ENCODE peak calls at places on chromosomes 13 and 19, in eight cellular contexts. One of them, this sample, is unnamed.

GRCh38 chr19:18044825-18045304 is 36.9 kb downstream of the ARRDC2 start:
- DNase-seq in tibial nerve: peak; percentile 58
- DNase-seq in cardiac fibroblast: peak; percentile 71
- DNase-seq in fibroblast of lung: peak; percentile 63
- DNase-seq in H1: no peak
- DNase-seq in neural progenitor cell: peak; percentile 28
- DNase-seq in body of pancreas: peak; percentile 89
- DNase-seq in PC-3: peak; percentile 69
- DNase-seq in this sample: no peak

GRCh38 chr19:6853868-6854267 is 33.5 kb upstream of the ADGRE1 start:
- DNase-seq in neural progenitor cell: no peak
- DNase-seq in H1: no peak
- DNase-seq in tibial nerve: no peak
- DNase-seq in fibroblast of lung: no peak
- DNase-seq in body of pancreas: no peak
- DNase-seq in PC-3: no peak
- DNase-seq in cardiac fibroblast: no peak
- DNase-seq in this sample: no peak

GRCh38 chr13:79282976-79283375 is 123.1 kb downstream of the RBM26 start:
- DNase-seq in body of pancreas: no peak
- DNase-seq in cardiac fibroblast: no peak
- DNase-seq in neural progenitor cell: no peak
- DNase-seq in fibroblast of lung: no peak
- DNase-seq in H1: no peak
- DNase-seq in tibial nerve: no peak
- DNase-seq in PC-3: peak; percentile 51
- DNase-seq in this sample: no peak

GRCh38 chr13:45737571-45738002 is 35.5 kb downstream of the CBY2 start:
- DNase-seq in cardiac fibroblast: no peak
- DNase-seq in PC-3: no peak
- DNase-seq in body of pancreas: no peak
- DNase-seq in fibroblast of lung: no peak
- DNase-seq in neural progenitor cell: no peak
- DNase-seq in H1: no peak
- DNase-seq in tibial nerve: no peak
- DNase-seq in this sample: no peak

GRCh38 chr13:67635754-67636153 is 405.6 kb upstream of the PCDH9 start:
- DNase-seq in body of pancreas: no peak
- DNase-seq in fibroblast of lung: no peak
- DNase-seq in PC-3: peak; percentile 44
- DNase-seq in cardiac fibroblast: no peak
- DNase-seq in neural progenitor cell: no peak
- DNase-seq in tibial nerve: no peak
- DNase-seq in H1: no peak
- DNase-seq in this sample: no peak

GRCh38 chr19:47447470-47448359 is 24.0 kb downstream of the SLC8A2 start:
- DNase-seq in fibroblast of lung: peak; percentile 15
- DNase-seq in body of pancreas: no peak
- DNase-seq in neural progenitor cell: peak; percentile 94
- DNase-seq in cardiac fibroblast: peak; percentile 43
- DNase-seq in H1: peak; percentile 95
- DNase-seq in PC-3: peak; percentile 37
- DNase-seq in tibial nerve: no peak
- DNase-seq in this sample: no peak

GRCh38 chr13:44471686-44472085 is 98.1 kb downstream of the SERP2 start:
- DNase-seq in body of pancreas: no peak
- DNase-seq in H1: no peak
- DNase-seq in cardiac fibroblast: peak; percentile 29
- DNase-seq in tibial nerve: no peak
- DNase-seq in fibroblast of lung: peak; percentile 72
- DNase-seq in PC-3: peak; percentile 62
- DNase-seq in neural progenitor cell: no peak
- DNase-seq in this sample: peak; percentile 7

GRCh38 chr19:16904599-16904998 is 15.8 kb downstream of the F2RL3 start:
- DNase-seq in tibial nerve: no peak
- DNase-seq in cardiac fibroblast: no peak
- DNase-seq in H1: no peak
- DNase-seq in PC-3: no peak
- DNase-seq in fibroblast of lung: no peak
- DNase-seq in body of pancreas: no peak
- DNase-seq in neural progenitor cell: no peak
- DNase-seq in this sample: no peak

GRCh38 chr19:12785431-12786011 is 5.8 kb upstream of the JUNB start:
- DNase-seq in neural progenitor cell: no peak
- DNase-seq in body of pancreas: peak; percentile 65
- DNase-seq in PC-3: no peak
- DNase-seq in tibial nerve: no peak
- DNase-seq in H1: no peak
- DNase-seq in fibroblast of lung: no peak
- DNase-seq in cardiac fibroblast: no peak
- DNase-seq in this sample: no peak

GRCh38 chr13:113834496-113835200 is 29.2 kb downstream of the GAS6 start:
- DNase-seq in fibroblast of lung: no peak
- DNase-seq in body of pancreas: no peak
- DNase-seq in tibial nerve: no peak
- DNase-seq in H1: no peak
- DNase-seq in neural progenitor cell: no peak
- DNase-seq in cardiac fibroblast: no peak
- DNase-seq in PC-3: no peak
- DNase-seq in this sample: no peak

GRCh38 chr13:76385606-76386005 is 500.6 kb downstream of the KCTD12 start:
- DNase-seq in neural progenitor cell: no peak
- DNase-seq in fibroblast of lung: peak; percentile 2
- DNase-seq in tibial nerve: no peak
- DNase-seq in body of pancreas: no peak
- DNase-seq in PC-3: peak; percentile 5
- DNase-seq in H1: no peak
- DNase-seq in cardiac fibroblast: no peak
- DNase-seq in this sample: no peak

GRCh38 chr13:30895773-30896172 is 10.3 kb upstream of the MEDAG start:
- DNase-seq in H1: no peak
- DNase-seq in tibial nerve: peak; percentile 74
- DNase-seq in neural progenitor cell: peak; percentile 22
- DNase-seq in body of pancreas: peak; percentile 55
- DNase-seq in PC-3: no peak
- DNase-seq in fibroblast of lung: peak; percentile 91
- DNase-seq in cardiac fibroblast: peak; percentile 96
- DNase-seq in this sample: peak; percentile 69

DNA sequence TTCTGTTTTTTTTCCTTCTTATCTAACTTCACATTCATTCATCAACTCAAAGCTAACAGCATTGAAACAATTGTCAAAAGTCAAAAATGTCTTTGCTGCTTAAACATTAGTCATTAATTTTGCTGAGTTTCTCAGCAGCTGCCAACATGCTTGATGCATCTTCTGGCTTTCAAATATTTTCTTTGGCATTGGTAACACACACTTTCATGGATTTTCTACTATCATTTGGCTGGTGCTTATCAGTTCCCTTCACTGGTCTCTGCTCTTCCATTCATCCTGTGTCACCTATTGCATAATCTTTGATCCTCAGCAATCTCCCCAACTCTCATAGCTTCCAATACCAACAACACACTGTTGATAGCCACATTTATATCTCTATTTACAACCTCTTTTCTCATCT is 1445.2 kb downstream of the EFNB2 start:
- DNase-seq in fibroblast of lung: peak; percentile 69
- DNase-seq in cardiac fibroblast: peak; percentile 3
- DNase-seq in neural progenitor cell: no peak
- DNase-seq in H1: no peak
- DNase-seq in body of pancreas: no peak
- DNase-seq in tibial nerve: no peak
- DNase-seq in PC-3: no peak
- DNase-seq in this sample: no peak
- H3K4me3 ChIP-seq in fibroblast of lung: no peak overlapping the region
- H3K4me3 ChIP-seq in cardiac fibroblast: no peak overlapping the region
- H3K4me3 ChIP-seq in neural progenitor cell: no peak overlapping the region
- H3K4me3 ChIP-seq in H1: no peak overlapping the region
- H3K4me3 ChIP-seq in body of pancreas: no peak overlapping the region
- H3K4me3 ChIP-seq in tibial nerve: no peak overlapping the region
- H3K4me3 ChIP-seq in PC-3: no peak overlapping the region
- H3K4me3 ChIP-seq in this sample: no peak overlapping the region

GRCh38 chr19:41919948-41920712 is 8.1 kb downstream of the ERFL start:
- DNase-seq in neural progenitor cell: no peak
- DNase-seq in tibial nerve: no peak
- DNase-seq in PC-3: no peak
- DNase-seq in body of pancreas: no peak
- DNase-seq in H1: no peak
- DNase-seq in fibroblast of lung: no peak
- DNase-seq in cardiac fibroblast: no peak
- DNase-seq in this sample: no peak

GRCh38 chr19:41922220-41922576 is 6.1 kb downstream of the ERFL start:
- DNase-seq in neural progenitor cell: no peak
- DNase-seq in cardiac fibroblast: no peak
- DNase-seq in tibial nerve: no peak
- DNase-seq in H1: no peak
- DNase-seq in body of pancreas: no peak
- DNase-seq in fibroblast of lung: no peak
- DNase-seq in PC-3: no peak
- DNase-seq in this sample: no peak

GRCh38 chr19:41921280-41922219 is 6.7 kb downstream of the ERFL start:
- DNase-seq in PC-3: no peak
- DNase-seq in fibroblast of lung: no peak
- DNase-seq in neural progenitor cell: no peak
- DNase-seq in H1: no peak
- DNase-seq in tibial nerve: no peak
- DNase-seq in cardiac fibroblast: no peak
- DNase-seq in body of pancreas: no peak
- DNase-seq in this sample: no peak

GRCh38 chr19:41922585-41922984 is 5.7 kb downstream of the ERFL start:
- DNase-seq in H1: no peak
- DNase-seq in neural progenitor cell: no peak
- DNase-seq in fibroblast of lung: no peak
- DNase-seq in body of pancreas: no peak
- DNase-seq in PC-3: no peak
- DNase-seq in tibial nerve: no peak
- DNase-seq in cardiac fibroblast: no peak
- DNase-seq in this sample: no peak

DNA sequence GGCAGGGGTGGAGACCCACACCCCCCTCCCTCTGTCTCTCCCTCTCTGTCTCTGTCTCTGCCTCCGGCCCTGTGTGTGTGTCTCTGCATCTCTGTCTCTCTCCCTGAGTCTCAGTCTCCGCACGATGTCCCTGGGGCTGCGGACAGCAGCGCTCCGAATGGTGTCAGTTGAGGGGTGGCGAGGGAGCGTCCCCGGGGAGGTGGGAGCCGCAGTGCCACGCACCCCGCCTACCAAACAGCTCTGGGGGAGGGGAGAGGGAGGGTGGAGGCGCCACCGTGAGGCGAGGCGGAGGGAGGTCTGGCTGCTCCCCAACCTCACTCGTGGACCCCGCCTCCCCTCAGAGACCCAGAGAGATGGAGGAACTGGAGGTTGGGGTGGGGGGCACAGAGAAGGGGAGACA is 7.4 kb downstream of the ERFL start:
- DNase-seq in body of pancreas: no peak
- DNase-seq in PC-3: no peak
- DNase-seq in neural progenitor cell: no peak
- DNase-seq in tibial nerve: no peak
- DNase-seq in fibroblast of lung: no peak
- DNase-seq in cardiac fibroblast: no peak
- DNase-seq in H1: no peak
- DNase-seq in this sample: no peak
- TF ChIP-seq CTCF in body of pancreas: no peak
- TF ChIP-seq CTCF in PC-3: no peak
- TF ChIP-seq CTCF in neural progenitor cell: no peak
- TF ChIP-seq CTCF in tibial nerve: no peak
- TF ChIP-seq CTCF in fibroblast of lung: no peak
- TF ChIP-seq CTCF in cardiac fibroblast: no peak
- TF ChIP-seq CTCF in H1: no peak
- TF ChIP-seq CTCF in this sample: no peak

DNA sequence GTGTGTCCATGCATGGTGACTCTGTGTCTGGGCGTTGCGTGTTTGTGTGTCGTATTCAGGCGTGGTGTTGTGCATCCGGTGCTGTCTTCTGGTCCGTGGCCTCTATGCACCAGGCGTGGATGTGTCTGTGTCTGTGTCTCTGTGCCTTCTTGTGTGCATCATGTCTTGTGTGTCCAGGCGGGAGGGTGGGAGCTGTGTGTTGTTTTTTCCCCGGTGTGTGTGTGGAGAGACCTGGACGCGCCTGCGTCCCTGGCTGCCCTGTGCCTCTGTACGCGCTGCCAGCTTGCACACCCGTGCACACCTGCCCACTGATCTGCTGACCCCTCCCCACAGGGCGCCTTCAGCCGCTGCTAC is 1.1 kb downstream of the PLK5 start:
- DNase-seq in PC-3: no peak
- DNase-seq in body of pancreas: no peak
- DNase-seq in cardiac fibroblast: no peak
- DNase-seq in neural progenitor cell: no peak
- DNase-seq in tibial nerve: no peak
- DNase-seq in H1: no peak
- DNase-seq in fibroblast of lung: no peak
- DNase-seq in this sample: no peak
- H3K4me3 ChIP-seq in PC-3: no peak overlapping the region
- H3K4me3 ChIP-seq in body of pancreas: no peak overlapping the region
- H3K4me3 ChIP-seq in cardiac fibroblast: no peak overlapping the region
- H3K4me3 ChIP-seq in neural progenitor cell: no peak overlapping the region
- H3K4me3 ChIP-seq in tibial nerve: no peak overlapping the region
- H3K4me3 ChIP-seq in H1: no peak overlapping the region
- H3K4me3 ChIP-seq in fibroblast of lung: no peak overlapping the region
- H3K4me3 ChIP-seq in this sample: no peak overlapping the region

GRCh38 chr19:32039446-32039845 is 306.0 kb upstream of the ZNF507 start:
- DNase-seq in body of pancreas: no peak
- DNase-seq in cardiac fibroblast: no peak
- DNase-seq in fibroblast of lung: no peak
- DNase-seq in tibial nerve: no peak
- DNase-seq in neural progenitor cell: no peak
- DNase-seq in PC-3: no peak
- DNase-seq in H1: no peak
- DNase-seq in this sample: no peak

GRCh38 chr19:32037998-32038732 is 307.2 kb upstream of the ZNF507 start:
- DNase-seq in cardiac fibroblast: no peak
- DNase-seq in H1: no peak
- DNase-seq in tibial nerve: no peak
- DNase-seq in body of pancreas: no peak
- DNase-seq in neural progenitor cell: no peak
- DNase-seq in PC-3: no peak
- DNase-seq in fibroblast of lung: no peak
- DNase-seq in this sample: no peak

GRCh38 chr19:32040246-32040645 is 305.2 kb upstream of the ZNF507 start:
- DNase-seq in PC-3: no peak
- DNase-seq in cardiac fibroblast: no peak
- DNase-seq in neural progenitor cell: no peak
- DNase-seq in fibroblast of lung: no peak
- DNase-seq in H1: no peak
- DNase-seq in body of pancreas: no peak
- DNase-seq in tibial nerve: no peak
- DNase-seq in this sample: no peak

DNA sequence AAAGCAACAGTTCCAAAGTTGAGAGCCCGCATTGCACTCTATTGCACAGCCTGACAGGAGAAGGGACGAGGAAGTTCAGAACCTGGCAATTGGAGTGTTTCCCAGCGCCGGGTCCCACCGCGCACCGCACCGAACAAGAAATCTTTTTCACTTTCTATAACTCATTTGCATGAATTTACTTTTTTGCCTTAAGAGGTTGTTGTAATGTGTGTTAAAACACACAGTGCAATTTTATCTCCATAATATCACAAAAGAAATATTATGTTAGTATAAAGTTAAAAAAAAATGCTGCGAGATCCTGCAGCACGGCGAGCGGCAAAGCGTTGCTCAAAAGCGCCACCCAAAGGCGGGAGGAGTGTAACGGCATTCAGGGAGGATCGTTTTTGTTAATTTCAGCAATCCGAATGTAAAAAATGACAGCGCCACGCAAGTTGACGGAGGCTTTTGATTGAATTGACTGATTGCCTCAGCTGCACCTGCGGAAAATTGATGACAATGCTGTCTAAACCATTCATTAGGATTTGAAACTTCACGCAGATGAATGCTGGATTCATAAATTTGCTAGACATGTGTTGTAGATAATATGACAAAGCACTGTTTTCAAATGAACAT is 303.6 kb upstream of the ZNF507 start:
- DNase-seq in body of pancreas: peak; percentile 35
- DNase-seq in PC-3: no peak
- DNase-seq in cardiac fibroblast: peak; percentile 48
- DNase-seq in tibial nerve: no peak
- DNase-seq in H1: no peak
- DNase-seq in neural progenitor cell: peak; percentile 77
- DNase-seq in fibroblast of lung: peak; percentile 21
- DNase-seq in this sample: no peak
- TF ChIP-seq CTCF in body of pancreas: peak; percentile 63
- TF ChIP-seq CTCF in PC-3: peak; percentile 40
- TF ChIP-seq CTCF in cardiac fibroblast: peak; percentile 48
- TF ChIP-seq CTCF in tibial nerve: peak; percentile 66
- TF ChIP-seq CTCF in H1: peak; percentile 63
- TF ChIP-seq CTCF in neural progenitor cell: peak; percentile 92
- TF ChIP-seq CTCF in fibroblast of lung: peak; percentile 88
- TF ChIP-seq CTCF in this sample: peak; percentile 61

This sample was measured in BJ.